ENCODE peak calls at places on chromosomes 13 and 19, in ten cellular contexts. L is HL-60, G is mesothelial cell of epicardium, F is cardiac muscle cell, J is pancreas, D is fibroblast of lung, Y is cardiac fibroblast, P is heart right ventricle, Q is AG04449, A is neural crest cell. W is an unnamed sample.

GRCh38 chr13:70034280-70034679 is 73.3 kb upstream of the ATXN8OS start:
- DNase-seq in L (no peak), G (no peak), F (no peak), J (no peak), D (no peak), Y (no peak), P (no peak), Q (no peak), A (no peak), W (no peak)

GRCh38 chr13:114234266-114234644 is 442 bp upstream of the CDC16 start:
- DNase-seq in L (no peak), G (no peak), F (no peak), J (no peak), D (no peak), Y (no peak), P (no peak), Q (no peak), A (no peak), W (no peak)

GRCh38 chr19:23823952-23824389 is 65.3 kb upstream of the ZNF681 start:
- DNase-seq in L (peak), G (no peak), F (peak), J (no peak), D (peak), Y (peak), P (no peak), Q (no peak), A (no peak), W (no peak)

GRCh38 chr13:48853381-48854102 is 122.2 kb upstream of the FNDC3A start:
- DNase-seq in L (no peak), G (no peak), F (no peak), J (no peak), D (peak), Y (peak), P (no peak), Q (no peak), A (no peak), W (no peak)

GRCh38 chr13:112622375-112622774 is 34.4 kb upstream of the TUBGCP3 start:
- DNase-seq in L (no peak), G (no peak), F (no peak), J (no peak), D (no peak), Y (no peak), P (no peak), Q (no peak), A (no peak), W (no peak)

GRCh38 chr19:10690351-10690781 is 10.9 kb upstream of the QTRT1 start:
- DNase-seq in L (peak), G (no peak), F (no peak), J (no peak), D (peak), Y (peak), P (no peak), Q (no peak), A (no peak), W (no peak)

GRCh38 chr13:98509271-98510155 is 67.4 kb downstream of the STK24 start:
- DNase-seq in L (peak), G (no peak), F (no peak), J (no peak), D (peak), Y (peak), P (peak), Q (peak), A (no peak), W (no peak)

GRCh38 chr13:112325941-112326645 is 50.1 kb upstream of the SPACA7 start:
- DNase-seq in L (no peak), G (no peak), F (peak), J (no peak), D (no peak), Y (no peak), P (peak), Q (no peak), A (no peak), W (no peak)

GRCh38 chr13:20684535-20684934 is 19.0 kb upstream of the IL17D start:
- DNase-seq in L (peak), G (no peak), F (no peak), J (no peak), D (peak), Y (peak), P (no peak), Q (no peak), A (no peak), W (no peak)

GRCh38 chr13:45331981-45332830 is 8.8 kb downstream of the TPT1 start:
- DNase-seq in L (peak), G (no peak), F (no peak), J (no peak), D (peak), Y (peak), P (no peak), Q (peak), A (no peak), W (no peak)

GRCh38 chr19:45075215-45076028 is 856 bp downstream of the ZNF296 start:
- DNase-seq in L (peak), G (no peak), F (peak), J (peak), D (peak), Y (peak), P (peak), Q (no peak), A (no peak), W (peak)

GRCh38 chr13:41774605-41775218 is 186.2 kb downstream of the VWA8 start:
- DNase-seq in L (no peak), G (no peak), F (no peak), J (no peak), D (no peak), Y (no peak), P (no peak), Q (no peak), A (no peak), W (no peak)

GRCh38 chr19:31220540-31220939 is 128.7 kb downstream of the TSHZ3 start:
- DNase-seq in L (peak), G (no peak), F (peak), J (no peak), D (no peak), Y (peak), P (no peak), Q (no peak), A (no peak), W (no peak)

GRCh38 chr13:51772105-51772455 is 31.9 kb downstream of the DHRS12 start:
- DNase-seq in L (no peak), G (no peak), F (no peak), J (no peak), D (no peak), Y (no peak), P (no peak), Q (no peak), A (no peak), W (no peak)

GRCh38 chr13:51770681-51771417 is 33.1 kb downstream of the DHRS12 start:
- DNase-seq in L (no peak), G (no peak), F (no peak), J (peak), D (no peak), Y (no peak), P (no peak), Q (no peak), A (no peak), W (no peak)

GRCh38 chr13:51772781-51773180 is 31.2 kb downstream of the DHRS12 start:
- DNase-seq in L (no peak), G (no peak), F (no peak), J (no peak), D (no peak), Y (no peak), P (no peak), Q (no peak), A (no peak), W (no peak)

GRCh38 chr13:51770160-51770559 is 33.8 kb downstream of the DHRS12 start:
- DNase-seq in L (no peak), G (no peak), F (no peak), J (peak), D (no peak), Y (no peak), P (no peak), Q (no peak), A (no peak), W (no peak)

GRCh38 chr13:51771418-51772104 is 32.4 kb downstream of the DHRS12 start:
- DNase-seq in L (no peak), G (no peak), F (peak), J (peak), D (no peak), Y (no peak), P (no peak), Q (no peak), A (no peak), W (no peak)
- TF ChIP-seq CTCF in L (no peak), G (no peak), F (no peak), J (no peak), D (no peak), Y (no peak), P (no peak), Q (no peak), A (no peak), W (no peak)

DNA sequence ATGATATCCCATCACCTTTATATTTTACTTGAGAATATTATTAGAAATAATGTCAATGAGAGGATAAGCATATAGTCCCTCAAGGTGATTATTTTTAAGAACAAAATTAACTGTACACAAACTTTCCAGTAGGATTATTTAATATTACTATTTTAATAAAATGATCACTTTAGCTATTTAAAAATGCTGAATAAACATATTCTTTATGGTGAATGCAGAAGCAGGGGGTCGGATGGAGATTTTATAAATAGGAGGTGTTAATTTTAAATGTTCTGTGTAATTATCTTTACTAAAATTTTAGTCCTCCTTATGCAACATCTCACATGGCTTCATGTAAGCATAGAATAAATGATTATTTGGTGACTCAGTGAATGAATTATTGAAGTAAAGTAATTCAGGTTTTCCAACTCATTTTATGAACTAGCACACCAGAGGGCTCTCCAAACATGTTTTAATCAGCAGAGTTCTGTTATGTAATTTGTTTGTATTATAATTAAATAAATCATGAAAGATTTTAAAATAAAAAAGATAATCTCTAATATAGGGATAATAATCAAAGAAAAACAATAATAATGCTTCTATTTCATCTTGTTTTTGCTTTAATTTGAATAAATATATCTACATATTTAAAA is 1635.2 kb downstream of the EFNB2 start:
- DNase-seq in L (no peak), G (no peak), F (no peak), J (no peak), D (peak), Y (peak), P (no peak), Q (no peak), A (no peak), W (no peak)
- TF ChIP-seq CTCF in L (no peak), G (no peak), F (no peak), J (no peak), D (no peak), Y (no peak), P (no peak), Q (no peak), A (no peak), W (no peak)

GRCh38 chr19:13839193-13839937 is 37.6 kb upstream of the NANOS3 start:
- DNase-seq in L (peak), G (no peak), F (peak), J (peak), D (peak), Y (peak), P (peak), Q (no peak), A (no peak), W (peak)
- TF ChIP-seq CTCF in L (no peak), G (no peak), F (no peak), J (no peak), D (no peak), Y (no peak), P (no peak), Q (peak), A (no peak), W (no peak)

GRCh38 chr13:23467048-23467931 is 33.8 kb upstream of the SACS start:
- DNase-seq in L (no peak), G (no peak), F (peak), J (no peak), D (peak), Y (no peak), P (no peak), Q (no peak), A (peak), W (no peak)
- TF ChIP-seq CTCF in L (no peak), G (no peak), F (no peak), J (no peak), D (no peak), Y (no peak), P (no peak), Q (no peak), A (no peak), W (no peak)

W was measured in GM20000.